ENCODE peak calls at places on chromosome 19, in four cellular contexts. One of them, this sample, is unnamed.

GRCh38 chr19:34145741-34146202 is 26.5 kb upstream of the LSM14A start:
- DNase-seq in IMR-90: peak
- DNase-seq in activated CD8-positive, alpha-beta T cell treated with anti-CD3 and anti-CD28 coated beads for 36 hours: peak
- DNase-seq in posterior vena cava: no peak
- DNase-seq in this sample: peak

GRCh38 chr19:38664503-38665211 is 17.2 kb downstream of the ACTN4 start:
- DNase-seq in activated CD8-positive, alpha-beta T cell treated with anti-CD3 and anti-CD28 coated beads for 36 hours: no peak
- DNase-seq in posterior vena cava: no peak
- DNase-seq in IMR-90: no peak
- DNase-seq in this sample: no peak

GRCh38 chr19:40341601-40342482 is 6.4 kb downstream of the C19orf47 start:
- DNase-seq in IMR-90: no peak
- DNase-seq in activated CD8-positive, alpha-beta T cell treated with anti-CD3 and anti-CD28 coated beads for 36 hours: no peak
- DNase-seq in posterior vena cava: no peak
- DNase-seq in this sample: no peak

GRCh38 chr19:41223431-41224234 is 4.6 kb downstream of the AXL start:
- DNase-seq in posterior vena cava: no peak
- DNase-seq in IMR-90: peak
- DNase-seq in activated CD8-positive, alpha-beta T cell treated with anti-CD3 and anti-CD28 coated beads for 36 hours: peak
- DNase-seq in this sample: no peak

GRCh38 chr19:8577247-8577646 is at the start of gene MYO1F:
- DNase-seq in IMR-90: no peak
- DNase-seq in posterior vena cava: peak
- DNase-seq in activated CD8-positive, alpha-beta T cell treated with anti-CD3 and anti-CD28 coated beads for 36 hours: no peak
- DNase-seq in this sample: no peak

GRCh38 chr19:32291876-32292275 is 53.5 kb upstream of the ZNF507 start:
- DNase-seq in posterior vena cava: no peak
- DNase-seq in IMR-90: no peak
- DNase-seq in activated CD8-positive, alpha-beta T cell treated with anti-CD3 and anti-CD28 coated beads for 36 hours: no peak
- DNase-seq in this sample: no peak

GRCh38 chr19:30373593-30373992 is 1.4 kb downstream of the ZNF536 start:
- DNase-seq in activated CD8-positive, alpha-beta T cell treated with anti-CD3 and anti-CD28 coated beads for 36 hours: no peak
- DNase-seq in posterior vena cava: peak
- DNase-seq in IMR-90: no peak
- DNase-seq in this sample: no peak

GRCh38 chr19:53537523-53538377 is at the start of gene ZNF331:
- DNase-seq in posterior vena cava: peak
- DNase-seq in IMR-90: peak
- DNase-seq in activated CD8-positive, alpha-beta T cell treated with anti-CD3 and anti-CD28 coated beads for 36 hours: peak
- DNase-seq in this sample: peak

GRCh38 chr19:16497042-16497441 is 848 bp downstream of the C19orf44 start:
- DNase-seq in activated CD8-positive, alpha-beta T cell treated with anti-CD3 and anti-CD28 coated beads for 36 hours: no peak
- DNase-seq in IMR-90: no peak
- DNase-seq in posterior vena cava: no peak
- DNase-seq in this sample: no peak

GRCh38 chr19:18049390-18049789 is 37.3 kb downstream of the IL12RB1 start:
- DNase-seq in IMR-90: peak
- DNase-seq in activated CD8-positive, alpha-beta T cell treated with anti-CD3 and anti-CD28 coated beads for 36 hours: no peak
- DNase-seq in posterior vena cava: peak
- DNase-seq in this sample: no peak

GRCh38 chr19:40578442-40578908 is 1.8 kb downstream of the SHKBP1 start:
- DNase-seq in activated CD8-positive, alpha-beta T cell treated with anti-CD3 and anti-CD28 coated beads for 36 hours: peak
- DNase-seq in posterior vena cava: no peak
- DNase-seq in IMR-90: peak
- DNase-seq in this sample: peak

GRCh38 chr19:38221919-38222828 is 1.8 kb downstream of the DPF1 start:
- DNase-seq in activated CD8-positive, alpha-beta T cell treated with anti-CD3 and anti-CD28 coated beads for 36 hours: no peak
- DNase-seq in posterior vena cava: no peak
- DNase-seq in IMR-90: no peak
- DNase-seq in this sample: no peak

GRCh38 chr19:7641288-7642276 is 4.7 kb downstream of the STXBP2 start:
- DNase-seq in activated CD8-positive, alpha-beta T cell treated with anti-CD3 and anti-CD28 coated beads for 36 hours: no peak
- DNase-seq in posterior vena cava: no peak
- DNase-seq in IMR-90: no peak
- DNase-seq in this sample: no peak

GRCh38 chr19:42135836-42136235 is 3.6 kb upstream of the POU2F2 start:
- DNase-seq in activated CD8-positive, alpha-beta T cell treated with anti-CD3 and anti-CD28 coated beads for 36 hours: no peak
- DNase-seq in posterior vena cava: no peak
- DNase-seq in IMR-90: no peak
- DNase-seq in this sample: no peak

GRCh38 chr19:15285896-15286591 is 46.3 kb downstream of the BRD4 start:
- DNase-seq in posterior vena cava: no peak
- DNase-seq in activated CD8-positive, alpha-beta T cell treated with anti-CD3 and anti-CD28 coated beads for 36 hours: no peak
- DNase-seq in IMR-90: no peak
- DNase-seq in this sample: no peak

GRCh38 chr19:17997969-17998826 is 9.8 kb upstream of the ARRDC2 start:
- DNase-seq in activated CD8-positive, alpha-beta T cell treated with anti-CD3 and anti-CD28 coated beads for 36 hours: no peak
- DNase-seq in IMR-90: peak
- DNase-seq in posterior vena cava: no peak
- DNase-seq in this sample: no peak

GRCh38 chr19:1884291-1884718 is 991 bp downstream of the ABHD17A start:
- DNase-seq in posterior vena cava: no peak
- DNase-seq in activated CD8-positive, alpha-beta T cell treated with anti-CD3 and anti-CD28 coated beads for 36 hours: peak
- DNase-seq in IMR-90: no peak
- DNase-seq in this sample: no peak

This sample was measured in NCI-H1930.